ENCODE peak calls at places on chromosomes 2 and 18, in four cellular contexts. One of them, this sample, is unnamed.

GRCh38 chr18:49959176-49959575 is 145.8 kb upstream of the ACAA2 start:
- DNase-seq in PC-3: no peak
- DNase-seq in B cell: no peak
- DNase-seq in M059J: no peak
- DNase-seq in this sample: no peak

GRCh38 chr2:235271936-235272335 is 221.9 kb upstream of the AGAP1 start:
- DNase-seq in M059J: no peak
- DNase-seq in B cell: no peak
- DNase-seq in PC-3: no peak
- DNase-seq in this sample: no peak

GRCh38 chr18:54805571-54806334 is 22.5 kb upstream of the RAB27B start:
- DNase-seq in B cell: no peak
- DNase-seq in PC-3: peak; percentile 81
- DNase-seq in M059J: peak; percentile 94
- DNase-seq in this sample: peak; percentile 100

GRCh38 chr18:44802508-44802907 is 121.8 kb downstream of the SETBP1 start:
- DNase-seq in B cell: no peak
- DNase-seq in PC-3: no peak
- DNase-seq in M059J: peak; percentile 60
- DNase-seq in this sample: peak; percentile 33

GRCh38 chr2:95389256-95390119 is 13.0 kb upstream of the FAHD2A start:
- DNase-seq in B cell: peak; percentile 38
- DNase-seq in M059J: peak; percentile 63
- DNase-seq in PC-3: peak; percentile 66
- DNase-seq in this sample: peak; percentile 37

GRCh38 chr2:138271467-138271866 is 230.1 kb upstream of the SPOPL start:
- DNase-seq in B cell: no peak
- DNase-seq in M059J: no peak
- DNase-seq in PC-3: no peak
- DNase-seq in this sample: no peak

GRCh38 chr2:146944601-146945000 is 900.2 kb upstream of the ACVR2A start:
- DNase-seq in M059J: no peak
- DNase-seq in B cell: no peak
- DNase-seq in PC-3: no peak
- DNase-seq in this sample: no peak

GRCh38 chr2:232891621-232892071 is 21.6 kb downstream of the SNORC start:
- DNase-seq in B cell: no peak
- DNase-seq in PC-3: peak; percentile 31
- DNase-seq in M059J: peak; percentile 68
- DNase-seq in this sample: peak; percentile 79

GRCh38 chr2:65361623-65362022 is 70.8 kb downstream of the SPRED2 start:
- DNase-seq in PC-3: no peak
- DNase-seq in B cell: no peak
- DNase-seq in M059J: no peak
- DNase-seq in this sample: peak; percentile 40

GRCh38 chr2:105795575-105795934 is 50.8 kb downstream of the NCK2 start:
- DNase-seq in M059J: no peak
- DNase-seq in PC-3: peak; percentile 55
- DNase-seq in B cell: no peak
- DNase-seq in this sample: no peak

GRCh38 chr2:106094101-106094860 is 99.8 kb downstream of the UXS1 start:
- DNase-seq in B cell: no peak
- DNase-seq in M059J: no peak
- DNase-seq in PC-3: no peak
- DNase-seq in this sample: no peak